ENCODE peak calls at places on chromosomes 2 and 18, in ten cellular contexts. Z is suprapubic skin; O is GM23338; D is non-pigmented ciliary epithelial cell; X is prostate gland; I is KBM-7; V is AG10803; J is COR-L47; F is stimulated activated naive CD8-positive, alpha-beta T cell treated with anti-CD3 and anti-CD28 coated beads, Interleukin-15, amount 100 ng/mL, for 72 hours; U is stimulated activated CD4-positive, alpha-beta T cell treated with anti-CD3 and anti-CD28 coated beads, Interleukin-2, amount 100 ng/mL, for 48 hours. P is an unnamed sample.
A peak's percentile ranks its signal among the peaks of the same experiment; 100 is the strongest.

GRCh38 chr18:72360628-72361027 is 183.5 kb downstream of the CBLN2 start:
- DNase-seq in Z (no peak), U (no peak), F (no peak), V (no peak), I (no peak), O (no peak), X (no peak), D (no peak), J (no peak), P (no peak)

GRCh38 chr18:7600528-7601248 is 33.6 kb downstream of the PTPRM start:
- DNase-seq in J (no peak), I (no peak), Z (no peak), D (no peak), U (no peak), O (no peak), F (no peak), V (no peak), X (no peak), P (no peak)

GRCh38 chr18:49524349-49524748 is 37.3 kb upstream of the C18orf32 start:
- DNase-seq in X (no peak), V (no peak), J (no peak), U (no peak), Z (no peak), I (no peak), F (no peak), D (no peak), O (no peak), P (no peak)

GRCh38 chr2:147099845-147100244 is 745.0 kb upstream of the ACVR2A start:
- DNase-seq in O (no peak), J (no peak), V (peak; percentile 22), I (no peak), U (no peak), F (no peak), Z (no peak), D (no peak), X (no peak), P (no peak)

GRCh38 chr2:120949027-120949956 is 213.6 kb downstream of the GLI2 start:
- DNase-seq in U (no peak), O (peak; percentile 28), Z (no peak), D (no peak), V (no peak), X (no peak), F (no peak), J (peak; percentile 39), I (peak; percentile 12), P (no peak)

GRCh38 chr18:58280159-58280540 is 236.1 kb downstream of the NEDD4L start:
- DNase-seq in D (no peak), X (no peak), U (no peak), I (no peak), O (no peak), J (no peak), Z (no peak), F (no peak), V (no peak), P (no peak)

GRCh38 chr2:79782540-79782939 is 269.7 kb downstream of the CTNNA2 start:
- DNase-seq in X (no peak), J (no peak), F (no peak), Z (no peak), U (no peak), O (peak; percentile 93), V (no peak), I (no peak), D (no peak), P (no peak)

GRCh38 chr18:56035546-56035945 is 447.6 kb upstream of the TCF4 start:
- DNase-seq in V (no peak), O (no peak), Z (no peak), X (no peak), J (no peak), U (no peak), I (no peak), F (no peak), D (no peak), P (no peak)

GRCh38 chr2:226638576-226638975 is 161.0 kb downstream of the IRS1 start:
- DNase-seq in U (no peak), O (no peak), Z (no peak), F (no peak), V (no peak), X (no peak), D (no peak), I (no peak), J (no peak), P (no peak)

GRCh38 chr2:43149482-43150107 is 76.8 kb downstream of the ZFP36L2 start:
- DNase-seq in D (no peak), I (no peak), F (peak; percentile 75), O (no peak), V (no peak), U (no peak), J (no peak), Z (no peak), X (no peak), P (no peak)

GRCh38 chr18:3380384-3380961 is 69.5 kb upstream of the TGIF1 start:
- DNase-seq in D (no peak), V (no peak), O (no peak), F (no peak), Z (no peak), X (no peak), I (no peak), J (no peak), U (no peak), P (no peak)

GRCh38 chr2:171416009-171416926 is 17.5 kb downstream of the METTL8 start:
- DNase-seq in D (peak; percentile 95), Z (peak; percentile 88), J (peak; percentile 94), F (peak; percentile 83), V (peak; percentile 96), I (peak; percentile 67), X (peak; percentile 94), O (peak; percentile 94), U (peak; percentile 70), P (peak; percentile 30)

GRCh38 chr18:80108122-80108536 is 933 bp upstream of the ADNP2 start:
- DNase-seq in D (no peak), X (no peak), V (no peak), J (no peak), F (no peak), U (no peak), O (no peak), I (no peak), Z (no peak), P (no peak)

GRCh38 chr2:127080941-127081769 is 25.8 kb downstream of the BIN1 start:
- DNase-seq in D (no peak), F (peak; percentile 81), O (no peak), Z (no peak), X (peak; percentile 34), V (no peak), I (no peak), J (no peak), U (peak; percentile 49), P (peak; percentile 60)

GRCh38 chr2:196220671-196221070 is 49.3 kb upstream of the STK17B start:
- DNase-seq in D (no peak), J (no peak), X (no peak), F (no peak), Z (no peak), O (no peak), V (no peak), U (no peak), I (no peak), P (no peak)

GRCh38 chr18:55206941-55207340 is 247.7 kb upstream of the CCDC68 start:
- DNase-seq in Z (no peak), O (no peak), X (no peak), U (no peak), F (no peak), D (no peak), I (no peak), J (no peak), V (peak; percentile 22), P (no peak)

GRCh38 chr2:35803133-35803532 is 552.4 kb upstream of the CRIM1 start:
- DNase-seq in V (no peak), Z (no peak), I (no peak), D (no peak), X (no peak), O (no peak), U (no peak), F (no peak), J (peak; percentile 23), P (no peak)

GRCh38 chr2:184155791-184156190 is 442.5 kb upstream of the ZNF804A start:
- DNase-seq in O (no peak), V (no peak), J (no peak), I (no peak), D (no peak), F (no peak), U (no peak), Z (no peak), X (no peak), P (no peak)

P was measured in GM12891.